ENCODE peak calls at places on chromosomes 16 and 17, in four cellular contexts. One of them, this sample, is unnamed.
A peak's percentile ranks its signal among the peaks of the same experiment; 100 is the strongest.

GRCh38 chr16:47309581-47310312 is 151.1 kb downstream of the ITFG1 start:
- DNase-seq in bronchial epithelial cell: no peak
- DNase-seq in cardiac fibroblast: no peak
- DNase-seq in CD8-positive, alpha-beta T cell: no peak
- DNase-seq in this sample: no peak

GRCh38 chr17:63151981-63152523 is 186.0 kb downstream of the TANC2 start:
- DNase-seq in bronchial epithelial cell: no peak
- DNase-seq in cardiac fibroblast: peak; percentile 55
- DNase-seq in CD8-positive, alpha-beta T cell: no peak
- DNase-seq in this sample: no peak

GRCh38 chr16:84423416-84423837 is 55.1 kb downstream of the ATP2C2 start:
- DNase-seq in cardiac fibroblast: peak; percentile 45
- DNase-seq in bronchial epithelial cell: peak; percentile 56
- DNase-seq in CD8-positive, alpha-beta T cell: no peak
- DNase-seq in this sample: no peak

GRCh38 chr16:583470-583814 is 6.4 kb upstream of the RAB40C start:
- DNase-seq in cardiac fibroblast: no peak
- DNase-seq in CD8-positive, alpha-beta T cell: no peak
- DNase-seq in bronchial epithelial cell: no peak
- DNase-seq in this sample: no peak

GRCh38 chr17:1156864-1157263 is 22.9 kb downstream of the ABR start:
- DNase-seq in bronchial epithelial cell: no peak
- DNase-seq in cardiac fibroblast: no peak
- DNase-seq in CD8-positive, alpha-beta T cell: no peak
- DNase-seq in this sample: peak; percentile 83

GRCh38 chr17:8249621-8250020 is 532 bp downstream of the PFAS start:
- DNase-seq in cardiac fibroblast: no peak
- DNase-seq in CD8-positive, alpha-beta T cell: no peak
- DNase-seq in bronchial epithelial cell: no peak
- DNase-seq in this sample: no peak

GRCh38 chr17:41680426-41681040 is 8.2 kb upstream of the EIF1 start:
- DNase-seq in CD8-positive, alpha-beta T cell: no peak
- DNase-seq in bronchial epithelial cell: no peak
- DNase-seq in cardiac fibroblast: no peak
- DNase-seq in this sample: no peak

GRCh38 chr16:47311738-47312505 is 148.9 kb downstream of the ITFG1 start:
- DNase-seq in CD8-positive, alpha-beta T cell: no peak
- DNase-seq in cardiac fibroblast: peak; percentile 7
- DNase-seq in bronchial epithelial cell: peak; percentile 81
- DNase-seq in this sample: peak; percentile 19

GRCh38 chr17:48612854-48613691 is 2.0 kb downstream of the HOXB8 start:
- DNase-seq in bronchial epithelial cell: no peak
- DNase-seq in CD8-positive, alpha-beta T cell: peak; percentile 47
- DNase-seq in cardiac fibroblast: no peak
- DNase-seq in this sample: no peak

GRCh38 chr17:1491406-1492248 is 859 bp downstream of the MYO1C start:
- DNase-seq in CD8-positive, alpha-beta T cell: no peak
- DNase-seq in cardiac fibroblast: peak; percentile 65
- DNase-seq in bronchial epithelial cell: no peak
- DNase-seq in this sample: no peak

GRCh38 chr17:34562387-34562786 is 17.0 kb upstream of the TMEM132E start:
- DNase-seq in cardiac fibroblast: no peak
- DNase-seq in CD8-positive, alpha-beta T cell: no peak
- DNase-seq in bronchial epithelial cell: peak; percentile 10
- DNase-seq in this sample: no peak

GRCh38 chr17:29111816-29112499 is 68.2 kb downstream of the MYO18A start:
- DNase-seq in bronchial epithelial cell: peak; percentile 53
- DNase-seq in CD8-positive, alpha-beta T cell: peak; percentile 64
- DNase-seq in cardiac fibroblast: peak; percentile 78
- DNase-seq in this sample: no peak

GRCh38 chr17:51034800-51035199 is 85.9 kb downstream of the SPAG9 start:
- DNase-seq in bronchial epithelial cell: no peak
- DNase-seq in CD8-positive, alpha-beta T cell: no peak
- DNase-seq in cardiac fibroblast: no peak
- DNase-seq in this sample: no peak

GRCh38 chr16:74837056-74837455 is 62.4 kb upstream of the FA2H start:
- DNase-seq in cardiac fibroblast: peak; percentile 5
- DNase-seq in bronchial epithelial cell: peak; percentile 34
- DNase-seq in CD8-positive, alpha-beta T cell: no peak
- DNase-seq in this sample: no peak

GRCh38 chr16:4852221-4852872 is 5.1 kb downstream of the UBN1 start:
- DNase-seq in bronchial epithelial cell: peak; percentile 72
- DNase-seq in CD8-positive, alpha-beta T cell: no peak
- DNase-seq in cardiac fibroblast: peak; percentile 39
- DNase-seq in this sample: no peak

GRCh38 chr17:35568561-35568960 is 7.9 kb upstream of the SLFN14 start:
- DNase-seq in cardiac fibroblast: peak; percentile 51
- DNase-seq in bronchial epithelial cell: peak; percentile 56
- DNase-seq in CD8-positive, alpha-beta T cell: no peak
- DNase-seq in this sample: no peak

GRCh38 chr16:84086357-84086756 is 30.4 kb downstream of the MBTPS1 start:
- DNase-seq in bronchial epithelial cell: no peak
- DNase-seq in CD8-positive, alpha-beta T cell: no peak
- DNase-seq in cardiac fibroblast: no peak
- DNase-seq in this sample: no peak

GRCh38 chr16:20611350-20611902 is 35.3 kb upstream of the ACSM2B start:
- DNase-seq in cardiac fibroblast: no peak
- DNase-seq in bronchial epithelial cell: no peak
- DNase-seq in CD8-positive, alpha-beta T cell: no peak
- DNase-seq in this sample: no peak

GRCh38 chr16:82391690-82392089 is 221.7 kb upstream of the MPHOSPH6 start:
- DNase-seq in CD8-positive, alpha-beta T cell: no peak
- DNase-seq in cardiac fibroblast: no peak
- DNase-seq in bronchial epithelial cell: no peak
- DNase-seq in this sample: no peak

GRCh38 chr16:53112015-53112414 is 57.2 kb downstream of the CHD9 start:
- DNase-seq in CD8-positive, alpha-beta T cell: no peak
- DNase-seq in bronchial epithelial cell: no peak
- DNase-seq in cardiac fibroblast: no peak
- DNase-seq in this sample: no peak

GRCh38 chr17:66271512-66271911 is 30.9 kb upstream of the PRKCA start:
- DNase-seq in bronchial epithelial cell: no peak
- DNase-seq in cardiac fibroblast: no peak
- DNase-seq in CD8-positive, alpha-beta T cell: no peak
- DNase-seq in this sample: no peak

GRCh38 chr17:77487677-77488530 is 347.1 kb downstream of the SEC14L1 start:
- DNase-seq in CD8-positive, alpha-beta T cell: peak; percentile 6
- DNase-seq in bronchial epithelial cell: no peak
- DNase-seq in cardiac fibroblast: no peak
- DNase-seq in this sample: no peak

GRCh38 chr16:3137267-3137666 is 2.4 kb downstream of the ZNF213 start:
- DNase-seq in cardiac fibroblast: no peak
- DNase-seq in CD8-positive, alpha-beta T cell: no peak
- DNase-seq in bronchial epithelial cell: no peak
- DNase-seq in this sample: no peak

GRCh38 chr17:29613371-29613837 is 9.3 kb downstream of the CORO6 start:
- DNase-seq in cardiac fibroblast: peak; percentile 93
- DNase-seq in bronchial epithelial cell: peak; percentile 69
- DNase-seq in CD8-positive, alpha-beta T cell: peak; percentile 90
- DNase-seq in this sample: peak; percentile 39

GRCh38 chr16:27847030-27847550 is 216.4 kb downstream of the GSG1L start:
- DNase-seq in CD8-positive, alpha-beta T cell: no peak
- DNase-seq in cardiac fibroblast: peak; percentile 3
- DNase-seq in bronchial epithelial cell: peak; percentile 2
- DNase-seq in this sample: peak; percentile 3

GRCh38 chr16:75486666-75487313 is 8.5 kb downstream of the CHST6 start:
- DNase-seq in CD8-positive, alpha-beta T cell: no peak
- DNase-seq in bronchial epithelial cell: no peak
- DNase-seq in cardiac fibroblast: no peak
- DNase-seq in this sample: no peak

GRCh38 chr16:9316615-9317014 is 225.2 kb downstream of the HAPSTR1 start:
- DNase-seq in cardiac fibroblast: no peak
- DNase-seq in CD8-positive, alpha-beta T cell: no peak
- DNase-seq in bronchial epithelial cell: no peak
- DNase-seq in this sample: no peak

GRCh38 chr16:81707411-81708321 is 71.4 kb upstream of the PLCG2 start:
- DNase-seq in bronchial epithelial cell: peak; percentile 25
- DNase-seq in CD8-positive, alpha-beta T cell: no peak
- DNase-seq in cardiac fibroblast: peak; percentile 46
- DNase-seq in this sample: no peak

GRCh38 chr17:7629939-7630571 is at the start of gene SHBG:
- DNase-seq in CD8-positive, alpha-beta T cell: no peak
- DNase-seq in bronchial epithelial cell: no peak
- DNase-seq in cardiac fibroblast: no peak
- DNase-seq in this sample: no peak

GRCh38 chr17:45346255-45347015 is 29.6 kb upstream of the MAP3K14 start:
- DNase-seq in CD8-positive, alpha-beta T cell: no peak
- DNase-seq in bronchial epithelial cell: no peak
- DNase-seq in cardiac fibroblast: peak; percentile 70
- DNase-seq in this sample: peak; percentile 66

GRCh38 chr16:85751665-85752501 is 987 bp upstream of the C16orf74 start:
- DNase-seq in CD8-positive, alpha-beta T cell: no peak
- DNase-seq in bronchial epithelial cell: peak; percentile 95
- DNase-seq in cardiac fibroblast: no peak
- DNase-seq in this sample: no peak

GRCh38 chr17:78748730-78749317 is 33.2 kb downstream of the CYTH1 start:
- DNase-seq in cardiac fibroblast: peak; percentile 58
- DNase-seq in bronchial epithelial cell: peak; percentile 88
- DNase-seq in CD8-positive, alpha-beta T cell: peak; percentile 88
- DNase-seq in this sample: no peak
- H3K4me3 ChIP-seq in cardiac fibroblast: no peak overlapping the region
- H3K4me3 ChIP-seq in bronchial epithelial cell: no peak overlapping the region
- H3K4me3 ChIP-seq in CD8-positive, alpha-beta T cell: peak overlapping the region; percentile 50
- H3K4me3 ChIP-seq in this sample: no peak overlapping the region

GRCh38 chr16:65126845-65127624 is 5.2 kb upstream of the CDH11 start:
- DNase-seq in bronchial epithelial cell: no peak
- DNase-seq in cardiac fibroblast: no peak
- DNase-seq in CD8-positive, alpha-beta T cell: no peak
- DNase-seq in this sample: no peak
- TF ChIP-seq CTCF in bronchial epithelial cell: peak; percentile 20
- TF ChIP-seq CTCF in cardiac fibroblast: peak; percentile 48
- TF ChIP-seq CTCF in CD8-positive, alpha-beta T cell: no peak
- TF ChIP-seq CTCF in this sample: peak; percentile 41

DNA sequence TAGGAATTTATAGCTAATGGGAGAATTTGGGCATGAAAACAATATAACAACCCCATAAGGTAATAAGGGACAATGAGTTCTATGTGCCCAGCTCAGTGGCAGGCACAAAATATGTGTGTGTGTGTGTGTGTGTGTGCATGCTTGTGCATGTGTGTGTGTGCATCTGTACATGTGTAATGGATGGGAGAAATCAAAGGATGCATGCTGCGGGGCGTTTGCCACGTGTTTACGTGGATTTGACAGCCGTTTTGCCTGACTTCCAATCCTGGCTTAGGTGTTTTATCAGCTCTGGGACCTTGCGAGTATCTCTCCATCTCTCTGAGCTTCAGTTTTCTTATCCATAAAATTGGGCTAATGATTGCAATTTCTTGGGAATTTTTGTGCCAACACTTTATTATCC is 108.4 kb downstream of the IRX5 start:
- DNase-seq in cardiac fibroblast: no peak
- DNase-seq in bronchial epithelial cell: no peak
- DNase-seq in CD8-positive, alpha-beta T cell: no peak
- DNase-seq in this sample: no peak
- H3K4me3 ChIP-seq in cardiac fibroblast: no peak overlapping the region
- H3K4me3 ChIP-seq in bronchial epithelial cell: no peak overlapping the region
- H3K4me3 ChIP-seq in CD8-positive, alpha-beta T cell: no peak overlapping the region
- H3K4me3 ChIP-seq in this sample: no peak overlapping the region

DNA sequence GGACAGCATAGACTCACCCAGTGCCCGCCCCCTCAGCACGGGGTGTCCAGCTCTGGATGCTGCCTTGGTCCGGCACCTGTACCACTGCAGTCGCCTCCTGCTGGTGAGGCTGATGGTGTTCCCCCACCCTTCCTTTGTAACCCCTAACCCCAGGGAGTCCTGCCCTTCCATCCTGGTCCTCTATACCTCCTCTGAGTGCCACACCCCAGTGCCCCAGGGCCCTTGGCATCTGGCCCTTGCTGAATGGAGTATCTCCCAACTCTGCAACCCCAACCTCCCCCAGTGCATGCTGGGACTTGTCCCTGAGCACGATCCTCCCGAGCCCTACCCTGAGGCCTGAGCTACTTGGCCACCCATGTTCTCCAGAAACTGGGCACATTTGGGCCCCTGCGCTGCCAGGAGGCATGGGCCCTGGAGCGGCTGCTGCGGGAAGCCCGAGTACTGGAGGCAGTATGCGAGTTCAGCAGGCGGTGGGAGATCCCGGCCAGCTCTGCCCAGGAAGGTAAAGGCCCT is 15.8 kb downstream of the RIPOR1 start:
- DNase-seq in cardiac fibroblast: no peak
- DNase-seq in bronchial epithelial cell: peak; percentile 50
- DNase-seq in CD8-positive, alpha-beta T cell: no peak
- DNase-seq in this sample: no peak
- TF ChIP-seq CTCF in cardiac fibroblast: peak; percentile 17
- TF ChIP-seq CTCF in bronchial epithelial cell: peak; percentile 45
- TF ChIP-seq CTCF in CD8-positive, alpha-beta T cell: no peak
- TF ChIP-seq CTCF in this sample: no peak

GRCh38 chr17:17680477-17681186 is 626 bp upstream of the RAI1 start:
- DNase-seq in CD8-positive, alpha-beta T cell: no peak
- DNase-seq in bronchial epithelial cell: no peak
- DNase-seq in cardiac fibroblast: no peak
- DNase-seq in this sample: no peak
- H3K4me3 ChIP-seq in CD8-positive, alpha-beta T cell: peak overlapping the region; percentile 54
- H3K4me3 ChIP-seq in bronchial epithelial cell: peak overlapping the region; percentile 80
- H3K4me3 ChIP-seq in cardiac fibroblast: no peak overlapping the region
- H3K4me3 ChIP-seq in this sample: no peak overlapping the region

This sample was measured in astrocyte of the cerebellum.